ENCODE peak calls at places on chromosomes 4 and X, in ten cellular contexts. U is DND-41, S is left lung, D is hepatocyte, K is fibroblast of mammary gland, B is HL-60, T is sigmoid colon, A is RWPE1, Q is MM.1S, W is bronchial epithelial cell. Z is an unnamed sample.

GRCh38 chr4:1626151-1626550 is 58.0 kb downstream of the FAM53A start:
- DNase-seq in K (no peak), A (no peak), Q (no peak), W (no peak), U (no peak), T (no peak), S (no peak), D (no peak), B (no peak), Z (no peak)

GRCh38 chr4:3628868-3629175 is 96.6 kb upstream of the LRPAP1 start:
- DNase-seq in A (no peak), D (no peak), B (no peak), W (no peak), Q (no peak), K (no peak), S (no peak), U (no peak), T (no peak), Z (no peak)

GRCh38 chrX:106608016-106608415 is 3.8 kb upstream of the RADX start:
- DNase-seq in D (no peak), A (no peak), B (no peak), Q (no peak), K (no peak), T (no peak), S (no peak), U (no peak), W (peak; percentile 34), Z (no peak)

GRCh38 chr4:1809754-1810502 is 16.8 kb downstream of the FGFR3 start:
- DNase-seq in D (peak; percentile 89), K (peak; percentile 47), U (peak; percentile 64), S (peak; percentile 48), A (peak; percentile 51), W (peak; percentile 48), T (peak; percentile 80), B (peak; percentile 67), Q (peak; percentile 54), Z (peak; percentile 91)

GRCh38 chrX:47643926-47644325 is 6.4 kb downstream of the ELK1 start:
- DNase-seq in S (no peak), T (no peak), B (peak; percentile 24), A (no peak), Q (peak; percentile 11), D (no peak), K (peak; percentile 47), U (no peak), W (no peak), Z (no peak)

GRCh38 chr4:154354883-154355282 is 136.7 kb downstream of the DCHS2 start:
- DNase-seq in Q (no peak), K (no peak), B (no peak), T (no peak), D (no peak), S (no peak), A (no peak), W (no peak), U (no peak), Z (no peak)

GRCh38 chr4:52853351-52853750 is 8.8 kb upstream of the RASL11B start:
- DNase-seq in A (peak; percentile 29), Q (no peak), B (no peak), K (peak; percentile 59), W (peak; percentile 45), U (no peak), S (no peak), T (no peak), D (no peak), Z (no peak)

GRCh38 chr4:13865871-13866669 is 238.5 kb upstream of the BOD1L1 start:
- DNase-seq in W (no peak), K (peak; percentile 70), Q (no peak), S (no peak), T (no peak), A (no peak), B (no peak), D (no peak), U (no peak), Z (no peak)

GRCh38 chrX:40327085-40327484 is 229.3 kb upstream of the BCOR start:
- DNase-seq in Q (no peak), A (no peak), S (no peak), K (no peak), W (no peak), B (no peak), T (no peak), D (no peak), U (no peak), Z (no peak)

GRCh38 chr4:42643685-42644084 is 13.2 kb downstream of the ATP8A1 start:
- DNase-seq in Q (peak; percentile 92), U (no peak), S (no peak), W (no peak), K (no peak), B (no peak), D (no peak), T (no peak), A (no peak), Z (peak; percentile 62)

GRCh38 chr4:121227254-121227867 is 63.2 kb upstream of the TNIP3 start:
- DNase-seq in D (no peak), W (peak; percentile 13), U (no peak), A (no peak), T (no peak), Q (peak; percentile 34), S (no peak), K (no peak), B (no peak), Z (peak; percentile 23)
- TF ChIP-seq CTCF in D (no peak), W (no peak), U (no peak), A (no peak), T (no peak), Q (peak; percentile 29), S (no peak), K (no peak), B (no peak), Z (no peak)

DNA sequence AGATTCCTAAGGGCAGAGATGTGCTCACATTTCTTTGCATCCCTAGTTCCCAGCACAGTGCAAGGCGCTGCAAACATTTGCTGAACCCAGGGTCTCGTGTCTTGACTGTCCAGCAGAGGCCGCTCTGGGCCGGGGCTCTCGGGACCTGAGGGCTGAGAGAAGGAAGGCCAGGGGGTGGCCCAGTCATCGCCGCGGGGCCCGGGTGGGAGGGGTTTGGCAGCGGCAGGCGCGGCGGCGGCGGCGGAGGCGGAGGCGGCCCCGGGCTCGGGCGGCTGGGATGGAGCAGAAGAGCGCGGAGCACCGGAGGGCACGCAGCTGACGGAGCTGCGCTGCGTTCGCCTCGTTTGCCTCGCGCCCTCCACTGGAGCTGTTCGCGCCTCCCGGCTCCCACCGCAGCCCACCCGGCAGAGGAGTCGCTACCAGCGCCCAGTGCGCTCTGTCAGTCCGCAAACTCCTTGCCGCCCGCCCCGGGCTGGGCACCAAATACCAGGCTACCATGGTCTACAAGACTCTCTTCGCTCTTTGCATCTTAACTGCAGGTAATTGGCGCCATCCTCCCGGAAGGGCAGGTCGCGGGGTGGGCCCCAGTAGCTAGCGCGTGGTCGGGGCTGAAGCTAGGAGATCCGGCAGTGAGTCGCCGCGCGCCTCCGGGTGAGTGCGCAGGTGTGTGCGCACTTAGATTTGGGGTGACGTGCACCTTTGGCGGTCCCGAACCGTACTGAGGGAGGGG is at the start of gene PARM1:
- DNase-seq in B (peak; percentile 69), S (peak; percentile 89), W (peak; percentile 56), D (peak; percentile 95), U (no peak), T (peak; percentile 95), Q (peak; percentile 94), A (peak; percentile 75), K (peak; percentile 75), Z (peak; percentile 87)
- TF ChIP-seq CTCF in B (no peak), S (peak; percentile 37), W (peak; percentile 64), D (peak; percentile 83), U (no peak), T (peak; percentile 73), Q (peak; percentile 74), A (peak; percentile 68), K (peak; percentile 73), Z (peak; percentile 74)

GRCh38 chrX:32126997-32127396 is 1055.2 kb upstream of the FTHL17 start:
- DNase-seq in B (no peak), S (no peak), A (no peak), Q (no peak), W (no peak), U (no peak), T (no peak), K (no peak), D (no peak), Z (no peak)
- TF ChIP-seq CTCF in B (no peak), S (no peak), A (no peak), Q (no peak), W (no peak), U (no peak), T (no peak), K (no peak), D (no peak), Z (no peak)

GRCh38 chr4:169723207-169723606 is 34.5 kb downstream of the HPF1 start:
- DNase-seq in W (no peak), D (peak; percentile 23), B (no peak), U (peak; percentile 18), A (no peak), S (no peak), Q (no peak), K (peak; percentile 28), T (no peak), Z (no peak)
- TF ChIP-seq CTCF in W (no peak), D (peak; percentile 34), B (no peak), U (peak; percentile 48), A (peak; percentile 12), S (no peak), Q (no peak), K (peak; percentile 14), T (no peak), Z (no peak)

GRCh38 chr4:183841001-183841400 is 64.1 kb upstream of the STOX2 start:
- DNase-seq in A (no peak), S (no peak), D (no peak), Q (no peak), B (no peak), W (no peak), T (no peak), U (no peak), K (no peak), Z (no peak)

GRCh38 chr4:183840311-183840710 is 64.8 kb upstream of the STOX2 start:
- DNase-seq in Q (peak; percentile 73), S (peak; percentile 64), U (peak; percentile 69), B (peak; percentile 70), K (peak; percentile 78), D (peak; percentile 92), A (peak; percentile 61), W (peak; percentile 67), T (peak; percentile 83), Z (peak; percentile 71)

GRCh38 chr4:183837222-183837621 is 67.9 kb upstream of the STOX2 start:
- DNase-seq in U (no peak), Q (no peak), S (no peak), W (no peak), K (no peak), B (no peak), D (no peak), T (no peak), A (no peak), Z (no peak)

GRCh38 chr4:183842134-183842838 is 62.8 kb upstream of the STOX2 start:
- DNase-seq in A (no peak), Q (no peak), S (no peak), K (no peak), W (no peak), B (no peak), T (no peak), D (no peak), U (no peak), Z (no peak)

GRCh38 chr4:183838987-183839712 is 66.0 kb upstream of the STOX2 start:
- DNase-seq in U (no peak), Q (peak; percentile 15), T (no peak), S (no peak), A (no peak), D (peak; percentile 39), W (peak; percentile 32), B (peak; percentile 11), K (peak; percentile 16), Z (no peak)
- TF ChIP-seq CTCF in U (no peak), Q (no peak), T (no peak), S (no peak), A (no peak), D (peak; percentile 59), W (peak; percentile 14), B (no peak), K (peak; percentile 25), Z (no peak)

Z was measured in GM20000.